ENCODE peak calls at places on chromosomes 13 and 19, in ten cellular contexts. P is stimulated activated CD4-positive, alpha-beta T cell treated with anti-CD3 and anti-CD28 coated beads, TNF-alpha, amount 100 ng/mL, for 48 hours; S is C1 segment of cervical spinal cord; M is NCI-H774; K is thoracic aorta; B is nucleus accumbens; I is NCI-H2081; Y is HFF-Myc; O is astrocyte of the cerebellum; G is fibroblast of gingiva. R is an unnamed sample.

GRCh38 chr19:48596679-48597465 is 9.7 kb upstream of the SPACA4 start:
- DNase-seq in P (no peak), S (no peak), M (no peak), K (no peak), B (no peak), I (no peak), Y (no peak), O (no peak), G (no peak), R (no peak)

GRCh38 chr13:113176292-113176691 is 17.8 kb downstream of the PROZ start:
- DNase-seq in P (no peak), S (no peak), M (no peak), K (no peak), B (no peak), I (no peak), Y (no peak), O (no peak), G (no peak), R (no peak)

GRCh38 chr13:98761979-98762616 is 9.6 kb upstream of the SLC15A1 start:
- DNase-seq in P (no peak), S (no peak), M (no peak), K (no peak), B (no peak), I (no peak), Y (no peak), O (no peak), G (no peak), R (no peak)

GRCh38 chr19:7933411-7933810 is 7.5 kb upstream of the CTXN1 start:
- DNase-seq in P (no peak), S (no peak), M (no peak), K (no peak), B (no peak), I (no peak), Y (no peak), O (no peak), G (no peak), R (no peak)

GRCh38 chr13:51000576-51001260 is 91.1 kb downstream of the RNASEH2B start:
- DNase-seq in P (no peak), S (peak), M (peak), K (no peak), B (no peak), I (peak), Y (no peak), O (peak), G (peak), R (no peak)

GRCh38 chr13:26839682-26840081 is 79.1 kb upstream of the GPR12 start:
- DNase-seq in P (no peak), S (no peak), M (peak), K (no peak), B (no peak), I (peak), Y (no peak), O (no peak), G (no peak), R (no peak)

GRCh38 chr19:40356681-40357595 is 8.4 kb downstream of the PLD3 start:
- DNase-seq in P (no peak), S (no peak), M (no peak), K (no peak), B (no peak), I (no peak), Y (peak), O (no peak), G (no peak), R (no peak)

GRCh38 chr13:110874508-110874960 is 40.3 kb downstream of the ANKRD10 start:
- DNase-seq in P (peak), S (peak), M (peak), K (peak), B (peak), I (peak), Y (no peak), O (peak), G (peak), R (peak)

GRCh38 chr19:10603084-10603872 is 16.2 kb upstream of the AP1M2 start:
- DNase-seq in P (peak), S (peak), M (no peak), K (no peak), B (no peak), I (no peak), Y (no peak), O (no peak), G (no peak), R (no peak)

GRCh38 chr13:102236830-102237621 is 164.8 kb downstream of the FGF14 start:
- DNase-seq in P (no peak), S (no peak), M (no peak), K (no peak), B (no peak), I (no peak), Y (no peak), O (no peak), G (no peak), R (peak)

GRCh38 chr19:1355974-1356865 is 27.5 kb upstream of the NDUFS7 start:
- DNase-seq in P (no peak), S (no peak), M (no peak), K (no peak), B (no peak), I (peak), Y (no peak), O (no peak), G (no peak), R (no peak)

GRCh38 chr13:44210525-44210924 is 163.1 kb upstream of the SERP2 start:
- DNase-seq in P (no peak), S (no peak), M (no peak), K (no peak), B (no peak), I (no peak), Y (no peak), O (no peak), G (no peak), R (no peak)

GRCh38 chr13:55062662-55063061 is 2034.0 kb downstream of the OLFM4 start:
- DNase-seq in P (no peak), S (no peak), M (no peak), K (no peak), B (no peak), I (no peak), Y (no peak), O (no peak), G (no peak), R (no peak)

GRCh38 chr19:35447870-35448492 is at the start of gene FFAR2:
- DNase-seq in P (no peak), S (no peak), M (no peak), K (no peak), B (no peak), I (no peak), Y (no peak), O (no peak), G (no peak), R (no peak)

GRCh38 chr13:41402695-41403511 is 54.4 kb upstream of the RGCC start:
- DNase-seq in P (no peak), S (no peak), M (no peak), K (no peak), B (no peak), I (no peak), Y (no peak), O (no peak), G (no peak), R (no peak)

GRCh38 chr13:20174656-20175405 is 14.0 kb upstream of the GJA3 start:
- DNase-seq in P (peak), S (peak), M (no peak), K (peak), B (no peak), I (peak), Y (peak), O (peak), G (peak), R (no peak)

GRCh38 chr13:36872621-36873020 is 47.4 kb downstream of the SMAD9 start:
- DNase-seq in P (no peak), S (peak), M (no peak), K (no peak), B (no peak), I (peak), Y (no peak), O (no peak), G (no peak), R (no peak)

GRCh38 chr13:109724603-109725002 is 61.8 kb downstream of the IRS2 start:
- DNase-seq in P (no peak), S (no peak), M (no peak), K (no peak), B (no peak), I (no peak), Y (no peak), O (no peak), G (peak), R (no peak)

GRCh38 chr19:4208385-4209094 is 20.8 kb upstream of the EBI3 start:
- DNase-seq in P (no peak), S (no peak), M (no peak), K (no peak), B (no peak), I (no peak), Y (no peak), O (no peak), G (no peak), R (no peak)

GRCh38 chr13:95191821-95192220 is 109.4 kb downstream of the ABCC4 start:
- DNase-seq in P (peak), S (peak), M (no peak), K (no peak), B (peak), I (peak), Y (peak), O (peak), G (peak), R (peak)

GRCh38 chr13:20414475-20415287 is 111.0 kb downstream of the CRYL1 start:
- DNase-seq in P (no peak), S (no peak), M (no peak), K (no peak), B (no peak), I (no peak), Y (no peak), O (no peak), G (no peak), R (peak)

GRCh38 chr19:31261019-31261595 is 88.1 kb downstream of the TSHZ3 start:
- DNase-seq in P (no peak), S (no peak), M (no peak), K (no peak), B (no peak), I (no peak), Y (no peak), O (no peak), G (no peak), R (no peak)

GRCh38 chr13:112690242-112690943 is 555 bp downstream of the ATP11A start:
- DNase-seq in P (no peak), S (peak), M (peak), K (no peak), B (no peak), I (peak), Y (no peak), O (peak), G (no peak), R (peak)

GRCh38 chr19:28999733-29000433 is 213.1 kb downstream of the UQCRFS1 start:
- DNase-seq in P (no peak), S (no peak), M (no peak), K (no peak), B (no peak), I (no peak), Y (no peak), O (no peak), G (no peak), R (no peak)

GRCh38 chr13:111058796-111059506 is 56.2 kb upstream of the ARHGEF7 start:
- DNase-seq in P (no peak), S (no peak), M (no peak), K (no peak), B (no peak), I (no peak), Y (no peak), O (no peak), G (peak), R (no peak)

GRCh38 chr19:35272954-35273649 is 4.3 kb downstream of the USF2 start:
- DNase-seq in P (no peak), S (no peak), M (no peak), K (no peak), B (no peak), I (no peak), Y (no peak), O (no peak), G (peak), R (no peak)

GRCh38 chr13:26539738-26540292 is 17.7 kb upstream of the WASF3 start:
- DNase-seq in P (no peak), S (no peak), M (no peak), K (no peak), B (no peak), I (no peak), Y (no peak), O (no peak), G (peak), R (no peak)

GRCh38 chr19:1518471-1518870 is 5.4 kb upstream of the PLK5 start:
- DNase-seq in P (no peak), S (no peak), M (no peak), K (no peak), B (no peak), I (no peak), Y (no peak), O (no peak), G (no peak), R (no peak)

GRCh38 chr19:15758379-15758778 is 20.6 kb downstream of the OR10H3 start:
- DNase-seq in P (no peak), S (no peak), M (no peak), K (no peak), B (no peak), I (no peak), Y (no peak), O (no peak), G (no peak), R (no peak)

GRCh38 chr19:32373614-32374295 is 28.3 kb downstream of the ZNF507 start:
- DNase-seq in P (no peak), S (peak), M (peak), K (peak), B (no peak), I (peak), Y (peak), O (peak), G (peak), R (no peak)

GRCh38 chr13:75486146-75486545 is 4.2 kb upstream of the TBC1D4 start:
- DNase-seq in P (no peak), S (no peak), M (no peak), K (no peak), B (no peak), I (no peak), Y (no peak), O (no peak), G (no peak), R (no peak)

GRCh38 chr13:23081901-23082300 is 98.9 kb upstream of the SGCG start:
- DNase-seq in P (no peak), S (no peak), M (no peak), K (no peak), B (no peak), I (no peak), Y (no peak), O (no peak), G (no peak), R (no peak)

GRCh38 chr19:5001547-5002131 is 32.7 kb downstream of the KDM4B start:
- DNase-seq in P (peak), S (no peak), M (no peak), K (no peak), B (no peak), I (peak), Y (peak), O (peak), G (peak), R (peak)

GRCh38 chr13:105177265-105177900 is 1358.1 kb downstream of the EFNB2 start:
- DNase-seq in P (no peak), S (no peak), M (no peak), K (no peak), B (no peak), I (no peak), Y (no peak), O (no peak), G (no peak), R (no peak)

GRCh38 chr19:17671906-17672305 is 16.2 kb downstream of the UNC13A start:
- DNase-seq in P (no peak), S (no peak), M (peak), K (no peak), B (no peak), I (peak), Y (no peak), O (no peak), G (no peak), R (no peak)

GRCh38 chr19:32626969-32627368 is 46.0 kb downstream of the PDCD5 start:
- DNase-seq in P (no peak), S (no peak), M (no peak), K (no peak), B (no peak), I (no peak), Y (no peak), O (no peak), G (no peak), R (no peak)

R was measured in glutamatergic neuron.